ENCODE peak calls at places on chromosome 18, in eight cellular contexts. K is activated T-cell treated with anti-CD3 and anti-CD28 coated beads for 1 hour; J is AG08395; L is mucosa of descending colon; E is IMR-90; P is HTR-8/SVneo; D is effector CD4-positive, alpha-beta T cell; T is stimulated activated CD8-positive, alpha-beta memory T cell treated with anti-CD3 and anti-CD28 coated beads, Interleukin-4, amount 100 ng/mL, for 1 hour. O is an unnamed sample.

GRCh38 chr18:9296233-9297006 is 38.2 kb upstream of the TWSG1 start:
- DNase-seq in T (no peak), D (no peak), L (no peak), J (no peak), E (peak; percentile 18), P (no peak), K (no peak), O (no peak)

GRCh38 chr18:10265560-10266235 is 188.7 kb upstream of the APCDD1 start:
- DNase-seq in E (no peak), L (no peak), J (no peak), K (no peak), P (no peak), D (no peak), T (no peak), O (no peak)

GRCh38 chr18:1585881-1586488 is 681.3 kb downstream of the ADCYAP1 start:
- DNase-seq in K (no peak), J (peak; percentile 13), L (no peak), E (peak; percentile 3), D (no peak), T (no peak), P (peak; percentile 9), O (no peak)

GRCh38 chr18:26052497-26052896 is 37.9 kb downstream of the SS18 start:
- DNase-seq in D (no peak), L (no peak), K (no peak), P (no peak), T (no peak), J (peak; percentile 3), E (peak; percentile 6), O (no peak)

GRCh38 chr18:29157905-29158304 is 981.0 kb upstream of the CDH2 start:
- DNase-seq in P (no peak), K (no peak), E (peak; percentile 22), L (no peak), J (no peak), D (no peak), T (no peak), O (no peak)

GRCh38 chr18:52531836-52532235 is 191.8 kb downstream of the DCC start:
- DNase-seq in E (no peak), T (no peak), L (no peak), J (no peak), P (no peak), K (no peak), D (no peak), O (no peak)

GRCh38 chr18:12907258-12907925 is 23.4 kb upstream of the PTPN2 start:
- DNase-seq in T (no peak), E (peak; percentile 72), K (no peak), J (no peak), P (no peak), D (no peak), L (no peak), O (no peak)

GRCh38 chr18:49846263-49846662 is 32.9 kb upstream of the ACAA2 start:
- DNase-seq in L (no peak), K (no peak), D (no peak), J (peak; percentile 75), P (no peak), T (no peak), E (peak; percentile 35), O (no peak)

GRCh38 chr18:34595673-34596072 is 114.4 kb upstream of the DTNA start:
- DNase-seq in L (no peak), K (no peak), P (no peak), D (no peak), T (no peak), J (no peak), E (peak; percentile 41), O (no peak)

GRCh38 chr18:68703326-68703725 is 11.6 kb downstream of the TMX3 start:
- DNase-seq in K (no peak), T (no peak), D (no peak), P (no peak), E (no peak), J (no peak), L (no peak), O (no peak)

GRCh38 chr18:13379062-13379800 is 160.7 kb downstream of the LDLRAD4 start:
- DNase-seq in D (no peak), T (no peak), J (no peak), P (no peak), E (no peak), K (no peak), L (no peak), O (no peak)

GRCh38 chr18:582465-582864 is 2.3 kb downstream of the CETN1 start:
- DNase-seq in J (no peak), E (no peak), D (no peak), T (no peak), L (no peak), K (no peak), P (no peak), O (no peak)

GRCh38 chr18:48713302-48713701 is 174.5 kb downstream of the CTIF start:
- DNase-seq in K (no peak), E (no peak), T (no peak), D (no peak), L (no peak), P (no peak), J (no peak), O (no peak)

GRCh38 chr18:75036941-75037516 is 171.9 kb downstream of the PTGR3 start:
- DNase-seq in D (no peak), K (no peak), T (no peak), J (no peak), P (no peak), E (peak; percentile 86), L (no peak), O (no peak)

GRCh38 chr18:34848156-34848555 is 138.1 kb downstream of the DTNA start:
- DNase-seq in J (no peak), P (no peak), D (no peak), L (no peak), K (no peak), T (no peak), E (no peak), O (no peak)

O was measured in GM12891.